ENCODE peak calls at places on chromosome 19, in four cellular contexts. One of them, this sample, is unnamed.
A peak's percentile ranks its signal among the peaks of the same experiment; 100 is the strongest.

GRCh38 chr19:40717880-40718773 is 1.2 kb downstream of the ITPKC start:
- DNase-seq in HepG2: peak; percentile 18
- DNase-seq in GM12878: no peak
- DNase-seq in K562: peak; percentile 38
- DNase-seq in this sample: no peak

GRCh38 chr19:47609885-47610545 is 1.1 kb downstream of the BICRA start:
- DNase-seq in HepG2: peak; percentile 41
- DNase-seq in GM12878: no peak
- DNase-seq in K562: peak; percentile 48
- DNase-seq in this sample: peak; percentile 48

GRCh38 chr19:54206831-54207177 is 6.1 kb downstream of the RPS9 start:
- DNase-seq in HepG2: no peak
- DNase-seq in GM12878: no peak
- DNase-seq in K562: no peak
- DNase-seq in this sample: no peak

GRCh38 chr19:4640247-4641000 is 1.1 kb downstream of the TNFAIP8L1 start:
- DNase-seq in HepG2: peak; percentile 66
- DNase-seq in GM12878: no peak
- DNase-seq in K562: no peak
- DNase-seq in this sample: no peak

GRCh38 chr19:35006342-35006998 is 6.3 kb downstream of the GRAMD1A start:
- DNase-seq in HepG2: peak; percentile 99
- DNase-seq in K562: no peak
- DNase-seq in GM12878: no peak
- DNase-seq in this sample: no peak

GRCh38 chr19:57334191-57334590 is 13.9 kb downstream of the ZNF543 start:
- DNase-seq in GM12878: no peak
- DNase-seq in K562: no peak
- DNase-seq in HepG2: peak; percentile 29
- DNase-seq in this sample: no peak

GRCh38 chr19:58123354-58123753 is 25.3 kb upstream of the ZSCAN18 start:
- DNase-seq in K562: no peak
- DNase-seq in GM12878: no peak
- DNase-seq in HepG2: no peak
- DNase-seq in this sample: no peak

GRCh38 chr19:53463263-53463662 is 4.3 kb upstream of the ZNF813 start:
- DNase-seq in K562: peak; percentile 60
- DNase-seq in HepG2: no peak
- DNase-seq in GM12878: no peak
- DNase-seq in this sample: peak; percentile 95

GRCh38 chr19:49106648-49107135 is 7.5 kb upstream of the LIN7B start:
- DNase-seq in K562: peak; percentile 34
- DNase-seq in HepG2: peak; percentile 59
- DNase-seq in GM12878: no peak
- DNase-seq in this sample: peak; percentile 83

GRCh38 chr19:16359074-16359473 is 34.4 kb downstream of the KLF2 start:
- DNase-seq in GM12878: no peak
- DNase-seq in K562: no peak
- DNase-seq in HepG2: no peak
- DNase-seq in this sample: no peak

GRCh38 chr19:50008532-50008931 is 16.6 kb downstream of the VRK3 start:
- DNase-seq in K562: no peak
- DNase-seq in GM12878: no peak
- DNase-seq in HepG2: no peak
- DNase-seq in this sample: peak; percentile 80

GRCh38 chr19:40718774-40719391 is 2.0 kb downstream of the ITPKC start:
- DNase-seq in GM12878: peak; percentile 8
- DNase-seq in K562: peak; percentile 60
- DNase-seq in HepG2: peak; percentile 79
- DNase-seq in this sample: peak; percentile 52

GRCh38 chr19:23286477-23286876 is 36.3 kb upstream of the ZNF724 start:
- DNase-seq in GM12878: no peak
- DNase-seq in HepG2: no peak
- DNase-seq in K562: no peak
- DNase-seq in this sample: peak; percentile 50

GRCh38 chr19:48396871-48397176 is 3.4 kb downstream of the GRIN2D start:
- DNase-seq in GM12878: no peak
- DNase-seq in K562: no peak
- DNase-seq in HepG2: no peak
- DNase-seq in this sample: no peak

GRCh38 chr19:56670961-56671612 is 470 bp downstream of the ZNF835 start:
- DNase-seq in HepG2: no peak
- DNase-seq in GM12878: no peak
- DNase-seq in K562: no peak
- DNase-seq in this sample: no peak

GRCh38 chr19:51607920-51608562 is 22.2 kb downstream of the SIGLEC5 start:
- DNase-seq in K562: peak; percentile 87
- DNase-seq in HepG2: peak; percentile 60
- DNase-seq in GM12878: no peak
- DNase-seq in this sample: peak; percentile 98

GRCh38 chr19:4645718-4646117 is 6.4 kb downstream of the TNFAIP8L1 start:
- DNase-seq in GM12878: no peak
- DNase-seq in HepG2: no peak
- DNase-seq in K562: no peak
- DNase-seq in this sample: no peak

GRCh38 chr19:4866595-4867424 is 657 bp downstream of the PLIN3 start:
- DNase-seq in GM12878: no peak
- DNase-seq in HepG2: peak; percentile 34
- DNase-seq in K562: peak; percentile 74
- DNase-seq in this sample: peak; percentile 67

GRCh38 chr19:45250832-45251451 is at the start of gene MARK4:
- DNase-seq in HepG2: no peak
- DNase-seq in GM12878: no peak
- DNase-seq in K562: peak; percentile 96
- DNase-seq in this sample: peak; percentile 54

DNA sequence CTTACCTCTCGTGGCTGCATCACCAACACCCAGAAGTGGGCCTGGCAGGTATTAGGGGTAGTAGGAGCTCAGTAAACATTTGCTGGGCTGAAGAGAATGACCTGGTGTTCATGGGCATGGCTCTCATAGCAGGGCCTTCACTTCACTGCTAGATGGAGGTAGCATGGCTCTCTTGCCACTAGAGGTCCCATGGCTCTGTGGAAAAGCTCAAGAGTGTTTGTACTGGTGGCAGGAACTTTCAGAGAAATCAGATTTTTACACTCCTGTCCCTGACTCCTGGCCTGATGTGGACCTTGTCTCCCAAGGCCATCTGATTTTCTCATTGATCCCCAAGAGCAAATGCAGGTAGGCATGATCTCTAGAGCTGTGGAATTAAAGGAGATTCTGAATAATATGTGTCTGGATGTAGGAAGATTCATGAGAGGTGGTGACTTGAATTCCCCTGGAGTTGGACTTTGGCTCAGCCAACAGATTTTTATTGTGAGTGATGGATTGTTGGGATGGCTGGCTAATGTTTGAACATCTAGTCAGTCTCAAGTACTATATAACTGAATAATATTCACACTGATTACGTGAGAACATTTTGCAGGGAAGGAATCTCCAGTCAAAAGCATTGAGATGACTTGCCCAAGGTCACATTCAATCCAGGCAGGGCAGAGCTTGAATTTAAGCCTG is 5.8 kb downstream of the ZNF574 start:
- DNase-seq in GM12878: no peak
- DNase-seq in HepG2: peak; percentile 57
- DNase-seq in K562: no peak
- DNase-seq in this sample: no peak
- TF ChIP-seq NR2C2 in GM12878: no peak
- TF ChIP-seq NR2C2 in HepG2: no peak
- TF ChIP-seq NR2C2 in K562: no peak
- TF ChIP-seq NR2C2 in this sample: no peak

GRCh38 chr19:33171222-33171795 is 22.8 kb upstream of the LRP3 start:
- DNase-seq in GM12878: no peak
- DNase-seq in HepG2: no peak
- DNase-seq in K562: no peak
- DNase-seq in this sample: no peak
- TF ChIP-seq ESRRA in GM12878: no peak
- TF ChIP-seq ESRRA in HepG2: no peak
- TF ChIP-seq ESRRA in K562: no peak
- TF ChIP-seq ESRRA in this sample: no peak

DNA sequence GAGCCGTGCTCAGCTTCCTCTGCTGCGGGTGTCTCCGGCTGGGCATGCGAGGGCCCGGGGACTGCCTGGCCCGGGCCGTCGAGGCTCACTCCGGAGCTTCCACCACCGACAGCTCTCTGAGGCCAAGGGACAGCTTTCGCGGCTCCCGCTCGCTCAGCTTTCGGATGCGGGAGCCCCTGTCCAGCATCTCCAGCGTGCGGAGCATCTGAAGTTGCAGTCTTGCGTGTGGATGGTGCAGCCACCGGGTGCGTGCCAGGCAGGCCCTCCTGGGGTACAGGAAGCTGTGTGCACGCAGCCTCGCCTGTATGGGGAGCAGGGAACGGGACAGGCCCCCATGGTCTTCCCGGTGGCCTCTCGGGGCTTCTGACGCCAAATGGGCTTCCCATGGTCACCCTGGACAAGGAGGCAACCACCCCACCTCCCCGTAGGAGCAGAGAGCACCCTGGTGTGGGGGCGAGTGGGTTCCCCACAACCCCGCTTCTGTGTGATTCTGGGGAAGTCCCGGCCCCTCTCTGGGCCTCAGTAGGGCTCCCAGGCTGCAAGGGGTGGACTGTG is 1.2 kb downstream of the S1PR4 start:
- DNase-seq in GM12878: no peak
- DNase-seq in K562: no peak
- DNase-seq in HepG2: no peak
- DNase-seq in this sample: no peak
- TF ChIP-seq USF2 in GM12878: no peak
- TF ChIP-seq USF2 in K562: no peak
- TF ChIP-seq USF2 in HepG2: no peak
- TF ChIP-seq USF2 in this sample: no peak

DNA sequence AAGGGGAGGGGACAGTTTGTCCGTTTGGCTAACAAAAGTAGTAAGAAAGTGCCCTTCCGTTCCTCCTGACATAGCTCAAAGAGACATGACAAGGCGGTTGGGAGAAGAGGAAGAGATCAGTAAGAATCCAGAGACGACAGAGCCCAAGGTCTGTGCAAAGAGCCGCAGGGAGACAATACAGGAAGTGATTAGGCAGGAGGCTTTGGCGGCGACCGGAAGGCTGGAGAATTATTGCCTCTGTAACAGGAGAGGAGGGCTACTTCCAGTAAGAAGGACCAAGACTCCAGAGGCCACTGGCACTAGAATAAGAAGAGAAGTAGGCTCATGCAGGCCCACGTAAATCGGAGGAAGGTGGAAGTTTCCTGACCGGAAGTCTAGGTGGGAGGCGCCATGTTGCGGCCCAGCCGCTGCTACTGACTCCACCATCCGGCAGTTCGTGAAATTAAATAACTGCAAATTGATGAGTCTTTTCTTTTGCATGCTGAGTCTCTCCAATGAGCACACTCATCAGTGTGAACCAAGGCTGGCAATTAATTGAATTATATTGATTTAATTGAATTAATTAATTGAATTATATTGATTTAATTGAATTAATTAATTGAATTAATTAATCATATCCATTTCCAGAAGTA is 9.9 kb downstream of the RFX2 start:
- DNase-seq in GM12878: no peak
- DNase-seq in HepG2: no peak
- DNase-seq in K562: peak; percentile 56
- DNase-seq in this sample: no peak
- TF ChIP-seq NR2C2 in GM12878: no peak
- TF ChIP-seq NR2C2 in HepG2: no peak
- TF ChIP-seq NR2C2 in K562: peak; percentile 71
- TF ChIP-seq NR2C2 in this sample: no peak

DNA sequence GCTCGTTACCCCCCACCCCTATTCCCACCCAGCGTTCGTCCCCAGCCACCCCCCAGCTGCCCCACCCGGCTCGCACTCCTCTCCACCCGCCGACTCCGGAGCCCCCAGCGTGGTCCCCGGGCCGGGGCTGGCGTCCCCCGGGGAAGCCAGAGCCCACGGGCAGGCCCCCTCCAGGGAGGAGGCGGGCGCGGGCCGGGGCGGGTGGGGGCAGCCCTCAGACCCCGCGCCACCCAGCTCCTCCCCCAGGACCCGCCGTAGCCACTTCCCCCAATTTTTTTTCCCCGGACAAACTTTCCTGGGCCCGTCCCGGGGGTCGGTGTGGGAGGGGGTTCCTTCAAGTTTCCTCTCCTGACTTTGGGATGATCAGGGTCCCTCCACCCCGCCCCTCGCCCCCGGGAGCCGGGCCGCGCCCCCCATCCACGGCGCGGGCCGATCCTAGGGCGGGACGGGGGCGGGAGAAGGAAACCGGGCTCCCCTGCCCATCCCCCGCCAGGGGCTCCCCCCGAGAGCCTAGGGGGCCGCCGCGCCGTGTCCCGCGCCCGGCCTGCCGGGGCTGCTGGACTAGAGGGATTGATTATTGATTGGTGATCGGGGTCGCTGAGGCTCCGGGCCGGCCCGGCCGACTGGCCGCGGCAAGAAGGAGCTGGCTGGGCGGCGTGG is 927 bp upstream of the TSHZ3 start:
- DNase-seq in HepG2: no peak
- DNase-seq in K562: peak; percentile 51
- DNase-seq in GM12878: no peak
- DNase-seq in this sample: no peak
- TF ChIP-seq ESRRA in HepG2: no peak
- TF ChIP-seq ESRRA in K562: no peak
- TF ChIP-seq ESRRA in GM12878: no peak
- TF ChIP-seq ESRRA in this sample: no peak

GRCh38 chr19:29171525-29171924 is 41.4 kb downstream of the UQCRFS1 start:
- DNase-seq in GM12878: no peak
- DNase-seq in K562: no peak
- DNase-seq in HepG2: no peak
- DNase-seq in this sample: no peak
- TF ChIP-seq USF2 in GM12878: no peak
- TF ChIP-seq USF2 in K562: no peak
- TF ChIP-seq USF2 in HepG2: no peak
- TF ChIP-seq USF2 in this sample: no peak

GRCh38 chr19:18422530-18423191 is 3.5 kb downstream of the SSBP4 start:
- DNase-seq in HepG2: no peak
- DNase-seq in GM12878: no peak
- DNase-seq in K562: no peak
- DNase-seq in this sample: no peak
- TF ChIP-seq NR2C2 in HepG2: no peak
- TF ChIP-seq NR2C2 in GM12878: no peak
- TF ChIP-seq NR2C2 in K562: no peak
- TF ChIP-seq NR2C2 in this sample: no peak

GRCh38 chr19:7926727-7927604 is 1.0 kb upstream of the CTXN1 start:
- DNase-seq in GM12878: no peak
- DNase-seq in HepG2: no peak
- DNase-seq in K562: no peak
- DNase-seq in this sample: no peak

GRCh38 chr19:7924651-7925170 is 1.2 kb downstream of the CTXN1 start:
- DNase-seq in HepG2: no peak
- DNase-seq in GM12878: no peak
- DNase-seq in K562: no peak
- DNase-seq in this sample: no peak

GRCh38 chr19:7927605-7928333 is 1.8 kb upstream of the CTXN1 start:
- DNase-seq in GM12878: no peak
- DNase-seq in K562: no peak
- DNase-seq in HepG2: no peak
- DNase-seq in this sample: no peak

GRCh38 chr19:7925171-7925837 is 631 bp downstream of the CTXN1 start:
- DNase-seq in K562: peak; percentile 76
- DNase-seq in HepG2: peak; percentile 64
- DNase-seq in GM12878: no peak
- DNase-seq in this sample: peak; percentile 97

GRCh38 chr19:7926021-7926726 is at the start of gene CTXN1:
- DNase-seq in HepG2: no peak
- DNase-seq in K562: peak; percentile 87
- DNase-seq in GM12878: no peak
- DNase-seq in this sample: peak; percentile 80
- TF ChIP-seq ESRRA in HepG2: no peak
- TF ChIP-seq ESRRA in K562: peak; percentile 23
- TF ChIP-seq ESRRA in GM12878: no peak
- TF ChIP-seq ESRRA in this sample: no peak

This sample was measured in WTC11.